ENCODE peak calls at places on chromosomes 2 and 18, in four cellular contexts. V is CD8-positive, alpha-beta memory T cell; F is NB4; B is Ammon's horn. K is an unnamed sample.

GRCh38 chr2:215652432-215652831 is 216.6 kb upstream of the FN1 start:
- DNase-seq in F (no peak), V (no peak), B (no peak), K (no peak)

GRCh38 chr2:128424806-128425205 is 106.1 kb upstream of the HS6ST1 start:
- DNase-seq in B (no peak), F (no peak), V (no peak), K (no peak)

GRCh38 chr2:237354930-237355329 is 59.0 kb downstream of the COL6A3 start:
- DNase-seq in V (no peak), F (no peak), B (no peak), K (no peak)

GRCh38 chr2:121527009-121527682 is 3.5 kb upstream of the RNU4ATAC start:
- DNase-seq in V (no peak), F (no peak), B (no peak), K (peak)

GRCh38 chr18:33201509-33201926 is 239.0 kb downstream of the CCDC178 start:
- DNase-seq in V (no peak), F (peak), B (peak), K (no peak)

GRCh38 chr18:6561029-6561861 is 146.5 kb upstream of the L3MBTL4 start:
- DNase-seq in V (no peak), F (peak), B (no peak), K (peak)

GRCh38 chr2:39741871-39742270 is 37.2 kb downstream of the THUMPD2 start:
- DNase-seq in B (no peak), F (no peak), V (no peak), K (no peak)

GRCh38 chr2:200189964-200190363 is 116.5 kb upstream of the SPATS2L start:
- DNase-seq in B (no peak), F (no peak), V (no peak), K (no peak)

GRCh38 chr2:113407446-113408099 is 29.9 kb upstream of the ZNG1B start:
- DNase-seq in F (peak), B (no peak), V (no peak), K (no peak)

GRCh38 chr18:58252166-58252565 is 208.1 kb downstream of the NEDD4L start:
- DNase-seq in V (no peak), B (no peak), F (no peak), K (no peak)

K was measured in left lobe of liver.